ENCODE peak calls at places on chromosomes 16 and 17, in five cellular contexts. One of them, this sample, is unnamed.

GRCh38 chr17:73284906-73285602 is 23.4 kb upstream of the CPSF4L start:
- DNase-seq in SK-N-SH: peak
- DNase-seq in HepG2: no peak
- DNase-seq in sigmoid colon: no peak
- DNase-seq in H1: no peak
- DNase-seq in this sample: no peak

GRCh38 chr17:79835953-79836951 is 3.0 kb downstream of the CBX4 start:
- DNase-seq in SK-N-SH: no peak
- DNase-seq in HepG2: no peak
- DNase-seq in sigmoid colon: no peak
- DNase-seq in H1: peak
- DNase-seq in this sample: peak

GRCh38 chr17:56441331-56441730 is 152.2 kb upstream of the NOG start:
- DNase-seq in SK-N-SH: no peak
- DNase-seq in HepG2: no peak
- DNase-seq in sigmoid colon: no peak
- DNase-seq in H1: no peak
- DNase-seq in this sample: no peak

GRCh38 chr16:57600048-57600835 is 28.2 kb upstream of the ADGRG1 start:
- DNase-seq in SK-N-SH: peak
- DNase-seq in HepG2: peak
- DNase-seq in sigmoid colon: peak
- DNase-seq in H1: peak
- DNase-seq in this sample: peak

GRCh38 chr17:57370051-57370581 is 113.8 kb downstream of the MSI2 start:
- DNase-seq in SK-N-SH: peak
- DNase-seq in HepG2: peak
- DNase-seq in sigmoid colon: no peak
- DNase-seq in H1: no peak
- DNase-seq in this sample: no peak

GRCh38 chr16:22424161-22424937 is 49.9 kb upstream of the CDR2 start:
- DNase-seq in SK-N-SH: no peak
- DNase-seq in HepG2: no peak
- DNase-seq in sigmoid colon: peak
- DNase-seq in H1: peak
- DNase-seq in this sample: peak

GRCh38 chr16:57021693-57022092 is 32.3 kb downstream of the NLRC5 start:
- DNase-seq in SK-N-SH: no peak
- DNase-seq in HepG2: no peak
- DNase-seq in sigmoid colon: peak
- DNase-seq in H1: no peak
- DNase-seq in this sample: no peak

GRCh38 chr17:56939869-56940484 is 20.9 kb downstream of the COIL start:
- DNase-seq in SK-N-SH: peak
- DNase-seq in HepG2: peak
- DNase-seq in sigmoid colon: no peak
- DNase-seq in H1: peak
- DNase-seq in this sample: no peak

GRCh38 chr16:8537691-8538342 is 52.5 kb downstream of the TMEM114 start:
- DNase-seq in SK-N-SH: no peak
- DNase-seq in HepG2: peak
- DNase-seq in sigmoid colon: no peak
- DNase-seq in H1: no peak
- DNase-seq in this sample: no peak

GRCh38 chr17:74833501-74834361 is 26.0 kb downstream of the GRIN2C start:
- DNase-seq in SK-N-SH: peak
- DNase-seq in HepG2: no peak
- DNase-seq in sigmoid colon: no peak
- DNase-seq in H1: no peak
- DNase-seq in this sample: no peak

GRCh38 chr17:4636474-4637100 is 4.9 kb downstream of the ALOX15 start:
- DNase-seq in SK-N-SH: no peak
- DNase-seq in HepG2: no peak
- DNase-seq in sigmoid colon: no peak
- DNase-seq in H1: peak
- DNase-seq in this sample: no peak

GRCh38 chr17:48486557-48486956 is 44.3 kb downstream of the HOXB1 start:
- DNase-seq in SK-N-SH: no peak
- DNase-seq in HepG2: no peak
- DNase-seq in sigmoid colon: peak
- DNase-seq in H1: no peak
- DNase-seq in this sample: no peak

GRCh38 chr16:17382514-17382913 is 88.2 kb downstream of the XYLT1 start:
- DNase-seq in SK-N-SH: peak
- DNase-seq in HepG2: no peak
- DNase-seq in sigmoid colon: no peak
- DNase-seq in H1: no peak
- DNase-seq in this sample: no peak

GRCh38 chr17:82127704-82128103 is 29.7 kb upstream of the FASN start:
- DNase-seq in SK-N-SH: peak
- DNase-seq in HepG2: no peak
- DNase-seq in sigmoid colon: no peak
- DNase-seq in H1: no peak
- DNase-seq in this sample: no peak

DNA sequence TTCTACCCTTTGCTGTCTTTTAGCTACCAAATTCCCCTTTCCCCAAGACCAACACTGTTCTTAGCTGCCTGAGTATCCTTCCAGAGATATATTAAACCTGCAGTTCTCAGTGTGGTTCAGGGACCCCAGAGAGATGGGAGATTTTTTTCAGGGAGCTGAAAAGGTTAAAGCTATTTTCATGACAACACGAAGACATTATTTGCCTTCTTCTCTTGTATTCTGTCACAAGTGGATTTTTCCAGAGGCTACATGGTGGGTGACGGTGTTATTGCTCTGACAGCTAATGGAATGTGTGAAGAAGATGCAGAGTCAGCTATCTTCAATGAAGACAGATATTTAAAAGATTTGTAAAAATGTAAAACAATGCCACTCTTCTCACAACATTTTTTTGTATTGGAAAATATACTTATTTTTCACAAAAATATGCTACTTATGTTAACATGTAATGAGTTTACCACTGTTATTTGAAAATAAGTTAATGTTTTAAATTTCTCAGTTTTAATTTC is 69.0 kb downstream of the CFDP1 start:
- DNase-seq in SK-N-SH: no peak
- DNase-seq in HepG2: no peak
- DNase-seq in sigmoid colon: no peak
- DNase-seq in H1: no peak
- DNase-seq in this sample: no peak
- TF ChIP-seq EP300 in SK-N-SH: no peak
- TF ChIP-seq EP300 in HepG2: no peak
- TF ChIP-seq EP300 in sigmoid colon: no peak
- TF ChIP-seq EP300 in H1: no peak
- TF ChIP-seq EP300 in this sample: no peak

GRCh38 chr17:75876938-75877751 is 1.2 kb downstream of the TRIM47 start:
- DNase-seq in SK-N-SH: peak
- DNase-seq in HepG2: peak
- DNase-seq in sigmoid colon: peak
- DNase-seq in H1: peak
- DNase-seq in this sample: peak
- TF ChIP-seq POLR2AphosphoS5 in SK-N-SH: peak
- TF ChIP-seq POLR2AphosphoS5 in HepG2: peak
- TF ChIP-seq POLR2AphosphoS5 in sigmoid colon: peak
- TF ChIP-seq POLR2AphosphoS5 in H1: no peak
- TF ChIP-seq POLR2AphosphoS5 in this sample: peak

GRCh38 chr17:66464921-66465320 is 162.5 kb downstream of the PRKCA start:
- DNase-seq in SK-N-SH: no peak
- DNase-seq in HepG2: no peak
- DNase-seq in sigmoid colon: no peak
- DNase-seq in H1: no peak
- DNase-seq in this sample: no peak
- H3K27ac ChIP-seq in SK-N-SH: peak
- H3K27ac ChIP-seq in HepG2: no peak
- H3K27ac ChIP-seq in sigmoid colon: no peak
- H3K27ac ChIP-seq in H1: no peak
- H3K27ac ChIP-seq in this sample: no peak

GRCh38 chr17:76264755-76265623 is at the start of gene UBALD2:
- DNase-seq in SK-N-SH: peak
- DNase-seq in HepG2: peak
- DNase-seq in sigmoid colon: peak
- DNase-seq in H1: peak
- DNase-seq in this sample: peak
- TF ChIP-seq EP300 in SK-N-SH: peak
- TF ChIP-seq EP300 in HepG2: peak
- TF ChIP-seq EP300 in sigmoid colon: no peak
- TF ChIP-seq EP300 in H1: no peak
- TF ChIP-seq EP300 in this sample: no peak

DNA sequence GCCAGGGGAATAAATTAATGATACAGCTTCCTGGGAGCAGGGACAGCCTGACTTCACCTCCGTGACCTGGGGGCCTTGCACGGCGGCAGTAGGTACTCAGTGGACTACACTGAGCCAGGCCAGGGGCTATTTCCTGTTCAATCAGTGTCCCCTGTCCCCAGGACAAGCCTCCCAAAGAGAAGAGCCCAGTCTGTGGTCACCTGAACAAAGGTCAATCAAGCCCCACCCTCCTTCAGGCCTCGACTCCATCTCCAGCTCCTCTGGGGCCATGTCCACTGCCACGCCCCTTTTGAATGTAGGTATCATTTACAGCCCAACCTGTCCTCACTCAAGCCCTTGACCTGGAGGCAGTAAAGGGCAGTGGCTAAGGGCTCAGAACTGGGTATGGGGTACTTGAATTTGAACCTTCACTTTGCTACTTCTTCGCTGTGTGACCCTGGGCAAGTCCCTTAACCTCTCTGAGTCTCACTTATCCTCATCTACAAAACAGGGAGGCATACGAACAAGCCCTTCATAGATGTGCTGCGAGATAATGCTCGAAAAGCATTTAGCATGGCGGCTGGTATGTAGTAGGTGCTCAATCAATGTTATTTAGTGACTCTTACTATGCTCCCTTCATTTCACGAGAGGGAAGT is 29.0 kb downstream of the MYH11 start:
- DNase-seq in SK-N-SH: no peak
- DNase-seq in HepG2: no peak
- DNase-seq in sigmoid colon: peak
- DNase-seq in H1: no peak
- DNase-seq in this sample: no peak
- TF ChIP-seq POLR2AphosphoS5 in SK-N-SH: no peak
- TF ChIP-seq POLR2AphosphoS5 in HepG2: no peak
- TF ChIP-seq POLR2AphosphoS5 in sigmoid colon: peak
- TF ChIP-seq POLR2AphosphoS5 in H1: no peak
- TF ChIP-seq POLR2AphosphoS5 in this sample: no peak

GRCh38 chr17:19360772-19361171 is 1.8 kb downstream of the B9D1 start:
- DNase-seq in SK-N-SH: no peak
- DNase-seq in HepG2: no peak
- DNase-seq in sigmoid colon: peak
- DNase-seq in H1: no peak
- DNase-seq in this sample: no peak
- H3K27ac ChIP-seq in SK-N-SH: no peak
- H3K27ac ChIP-seq in HepG2: no peak
- H3K27ac ChIP-seq in sigmoid colon: no peak
- H3K27ac ChIP-seq in H1: no peak
- H3K27ac ChIP-seq in this sample: no peak

GRCh38 chr17:60077672-60078519 is 825 bp downstream of the HEATR6 start:
- DNase-seq in SK-N-SH: peak
- DNase-seq in HepG2: no peak
- DNase-seq in sigmoid colon: no peak
- DNase-seq in H1: no peak
- DNase-seq in this sample: peak
- TF ChIP-seq EP300 in SK-N-SH: no peak
- TF ChIP-seq EP300 in HepG2: no peak
- TF ChIP-seq EP300 in sigmoid colon: no peak
- TF ChIP-seq EP300 in H1: no peak
- TF ChIP-seq EP300 in this sample: no peak

This sample was measured in upper lobe of left lung.